ENCODE peak calls at places on chromosomes 6 and 20, in five cellular contexts. P is naive thymus-derived CD4-positive, alpha-beta T cell; Y is heart right ventricle; M is adipocyte; R is body of pancreas. Z is an unnamed sample.

GRCh38 chr6:110813813-110814487 is 1.3 kb downstream of the CDK19 start:
- DNase-seq in P (peak; percentile 25), Y (no peak), M (no peak), R (peak; percentile 11), Z (no peak)

GRCh38 chr20:52496191-52496590 is 304.6 kb upstream of the ZFP64 start:
- DNase-seq in P (no peak), Y (no peak), M (no peak), R (no peak), Z (no peak)

GRCh38 chr6:170293881-170294755 is 3.2 kb upstream of the DLL1 start:
- DNase-seq in P (no peak), Y (no peak), M (no peak), R (no peak), Z (no peak)

GRCh38 chr6:151975795-151976194 is 168.3 kb downstream of the ESR1 start:
- DNase-seq in P (no peak), Y (no peak), M (no peak), R (no peak), Z (no peak)

GRCh38 chr6:158605266-158605878 is 39.2 kb downstream of the DYNLT1 start:
- DNase-seq in P (peak; percentile 51), Y (no peak), M (peak; percentile 87), R (peak; percentile 70), Z (peak; percentile 63)

GRCh38 chr20:50713677-50714101 is 17.7 kb upstream of the PARD6B start:
- DNase-seq in P (no peak), Y (no peak), M (peak; percentile 67), R (peak; percentile 70), Z (no peak)

GRCh38 chr20:25254571-25254970 is 6.7 kb downstream of the PYGB start:
- DNase-seq in P (no peak), Y (no peak), M (no peak), R (no peak), Z (no peak)

GRCh38 chr6:17839526-17839925 is 132.8 kb upstream of the NUP153 start:
- DNase-seq in P (no peak), Y (no peak), M (no peak), R (no peak), Z (no peak)

GRCh38 chr6:122026572-122027369 is 372.7 kb upstream of the HSF2 start:
- DNase-seq in P (no peak), Y (no peak), M (peak; percentile 70), R (no peak), Z (no peak)

GRCh38 chr6:39452746-39453145 is 130.2 kb upstream of the KCNK16 start:
- DNase-seq in P (no peak), Y (no peak), M (no peak), R (no peak), Z (no peak)

GRCh38 chr6:131946992-131947955 is 3.9 kb downstream of the CCN2 start:
- DNase-seq in P (no peak), Y (no peak), M (peak; percentile 79), R (no peak), Z (no peak)

GRCh38 chr6:138509371-138509770 is 10.1 kb upstream of the NHSL1 start:
- DNase-seq in P (peak; percentile 19), Y (no peak), M (peak; percentile 63), R (peak; percentile 74), Z (peak; percentile 74)

GRCh38 chr6:145814501-145815350 is at the start of gene FBXO30:
- DNase-seq in P (peak; percentile 89), Y (peak; percentile 92), M (peak; percentile 94), R (peak; percentile 90), Z (peak; percentile 93)

GRCh38 chr6:145815875-145816274 is 1.3 kb upstream of the FBXO30 start:
- DNase-seq in P (no peak), Y (no peak), M (peak; percentile 46), R (no peak), Z (no peak)

GRCh38 chr6:145813285-145814034 is 1.1 kb downstream of the FBXO30 start:
- DNase-seq in P (no peak), Y (no peak), M (peak; percentile 80), R (no peak), Z (peak; percentile 20)

GRCh38 chr6:145815351-145815772 is 767 bp upstream of the FBXO30 start:
- DNase-seq in P (no peak), Y (no peak), M (peak; percentile 66), R (no peak), Z (no peak)

GRCh38 chr6:145814035-145814500 is 527 bp downstream of the FBXO30 start:
- DNase-seq in P (peak; percentile 9), Y (peak; percentile 48), M (no peak), R (peak; percentile 39), Z (peak; percentile 47)
- H3K4me1 ChIP-seq in P (peaks cover 18% of the 10 kb centered on the region), Y (peaks cover 59% of the 10 kb centered on the region), M (peaks cover 41% of the 10 kb centered on the region), R (peaks cover 40% of the 10 kb centered on the region), Z (peaks cover 32% of the 10 kb centered on the region)

GRCh38 chr6:166308769-166309589 is 787 bp upstream of the PRR18 start:
- DNase-seq in P (no peak), Y (no peak), M (no peak), R (peak; percentile 44), Z (no peak)
- H3K27me3 ChIP-seq in P (peaks cover 4% of the 10 kb centered on the region), Y (peaks cover 60% of the 10 kb centered on the region), M (peaks cover 54% of the 10 kb centered on the region), R (no peaks in the 10 kb centered on the region), Z (peaks cover 21% of the 10 kb centered on the region)

GRCh38 chr20:49712118-49712517 is 1.6 kb downstream of the B4GALT5 start:
- DNase-seq in P (no peak), Y (no peak), M (no peak), R (no peak), Z (no peak)
- H3K4me3 ChIP-seq in P (peak overlapping the region; percentile 65), Y (peak overlapping the region; percentile 99), M (peak overlapping the region; percentile 90), R (no peak overlapping the region), Z (peak overlapping the region; percentile 63)

DNA sequence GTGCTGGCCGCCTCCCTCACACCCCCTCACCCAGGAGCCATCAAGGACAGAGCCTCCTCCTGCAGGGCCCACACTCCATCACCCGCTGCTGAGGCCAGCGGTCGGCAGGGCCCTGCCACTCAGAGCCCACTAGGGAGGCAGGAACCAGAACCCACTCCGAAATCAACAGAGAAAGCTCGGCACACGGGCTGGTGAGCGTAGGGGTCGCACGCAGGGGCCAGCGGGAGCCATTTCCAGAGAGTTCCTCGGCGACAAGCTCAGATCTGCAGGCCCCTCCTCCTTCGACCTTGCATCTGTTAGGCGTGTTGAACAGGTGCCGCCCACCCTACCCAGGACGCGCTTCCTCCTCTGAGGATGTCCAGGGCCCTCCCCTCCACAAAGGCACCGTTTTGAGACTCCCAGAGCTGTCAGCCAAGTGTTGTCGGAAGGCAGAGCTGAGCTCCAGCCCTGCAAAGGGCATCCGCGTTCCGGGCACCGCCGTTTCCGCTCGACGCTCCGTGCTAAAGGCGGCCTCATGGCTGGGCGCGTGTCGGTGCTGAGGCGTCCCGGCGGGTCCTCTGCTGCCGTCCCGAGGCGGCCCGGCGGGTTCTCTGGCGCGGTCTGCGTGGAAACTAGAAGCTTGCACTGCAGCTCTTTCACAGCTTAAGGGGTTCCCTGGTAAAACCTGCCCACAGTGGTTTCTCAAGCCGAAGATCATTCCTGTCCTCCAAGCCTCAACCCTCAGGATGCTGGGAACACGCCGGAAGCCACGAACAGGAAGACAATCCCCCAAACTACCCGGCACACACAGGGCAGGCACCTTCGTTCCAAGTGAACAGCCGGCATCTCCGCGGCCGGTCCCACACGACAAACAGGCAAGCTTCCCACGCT is 6.8 kb downstream of the KCNQ2 start:
- DNase-seq in P (no peak), Y (no peak), M (no peak), R (no peak), Z (no peak)
- H3K4me1 ChIP-seq in P (no peaks in the 10 kb centered on the region), Y (no peaks in the 10 kb centered on the region), M (no peaks in the 10 kb centered on the region), R (no peaks in the 10 kb centered on the region), Z (no peaks in the 10 kb centered on the region)